ENCODE peak calls at places on chromosomes 12 and 14, in eight cellular contexts. T is kidney; P is activated CD8-positive, alpha-beta T cell treated with anti-CD3 and anti-CD28 coated beads for 36 hours; V is astrocyte; G is AG09319; S is cardiac fibroblast; K is mucosa of descending colon; R is GM10248. E is an unnamed sample.
A peak's percentile ranks its signal among the peaks of the same experiment; 100 is the strongest.

GRCh38 chr12:31589582-31589895 is 1.4 kb downstream of the DENND5B start:
- DNase-seq in T (no peak), P (peak; percentile 69), V (no peak), G (no peak), S (no peak), K (no peak), R (no peak), E (peak; percentile 63)

GRCh38 chr14:53655080-53655785 is 301.4 kb downstream of the BMP4 start:
- DNase-seq in T (no peak), P (no peak), V (no peak), G (no peak), S (no peak), K (no peak), R (peak; percentile 17), E (peak; percentile 19)

GRCh38 chr12:81468206-81468605 is 290.9 kb downstream of the PPFIA2 start:
- DNase-seq in T (no peak), P (no peak), V (peak; percentile 81), G (no peak), S (peak; percentile 36), K (no peak), R (no peak), E (no peak)

GRCh38 chr12:119592232-119592631 is 1.3 kb upstream of the TMEM233 start:
- DNase-seq in T (no peak), P (no peak), V (peak; percentile 18), G (no peak), S (no peak), K (no peak), R (no peak), E (no peak)

GRCh38 chr14:91170504-91171121 is 56.7 kb downstream of the DGLUCY start:
- DNase-seq in T (peak; percentile 73), P (no peak), V (peak; percentile 42), G (no peak), S (peak; percentile 28), K (no peak), R (no peak), E (no peak)

GRCh38 chr14:96051642-96052540 is 12.7 kb downstream of the C14orf132 start:
- DNase-seq in T (no peak), P (peak; percentile 12), V (no peak), G (no peak), S (no peak), K (no peak), R (peak; percentile 39), E (peak; percentile 37)

GRCh38 chr14:77790566-77791224 is 9.2 kb upstream of the ADCK1 start:
- DNase-seq in T (no peak), P (no peak), V (no peak), G (no peak), S (no peak), K (no peak), R (no peak), E (no peak)

GRCh38 chr12:119683816-119684215 is 15.9 kb downstream of the PRKAB1 start:
- DNase-seq in T (no peak), P (no peak), V (no peak), G (no peak), S (no peak), K (no peak), R (no peak), E (no peak)

GRCh38 chr12:28550757-28551381 is 360.6 kb downstream of the CCDC91 start:
- DNase-seq in T (no peak), P (no peak), V (peak; percentile 81), G (peak; percentile 47), S (peak; percentile 48), K (no peak), R (no peak), E (no peak)

GRCh38 chr12:130438243-130438620 is 100.5 kb downstream of the PIWIL1 start:
- DNase-seq in T (peak; percentile 36), P (no peak), V (no peak), G (no peak), S (no peak), K (no peak), R (no peak), E (no peak)

GRCh38 chr12:71662861-71663560 is 637 bp downstream of the ZFC3H1 start:
- DNase-seq in T (peak; percentile 88), P (peak; percentile 86), V (peak; percentile 63), G (peak; percentile 18), S (peak; percentile 61), K (peak; percentile 79), R (peak; percentile 46), E (peak; percentile 40)

GRCh38 chr12:29796823-29797263 is 13.1 kb upstream of the TMTC1 start:
- DNase-seq in T (no peak), P (no peak), V (peak; percentile 91), G (peak; percentile 82), S (peak; percentile 91), K (peak; percentile 10), R (no peak), E (no peak)

GRCh38 chr12:6262635-6263034 is 47.8 kb upstream of the PLEKHG6 start:
- DNase-seq in T (peak; percentile 10), P (no peak), V (no peak), G (no peak), S (no peak), K (no peak), R (no peak), E (no peak)

GRCh38 chr12:115037830-115038229 is 353.9 kb upstream of the TBX3 start:
- DNase-seq in T (no peak), P (no peak), V (no peak), G (no peak), S (peak; percentile 41), K (no peak), R (no peak), E (no peak)

GRCh38 chr12:82326905-82327503 is 31.2 kb downstream of the CCDC59 start:
- DNase-seq in T (no peak), P (no peak), V (peak; percentile 10), G (peak; percentile 1), S (peak; percentile 51), K (no peak), R (peak; percentile 3), E (peak; percentile 6)

GRCh38 chr14:75907722-75908330 is 74.0 kb downstream of the TGFB3 start:
- DNase-seq in T (no peak), P (no peak), V (no peak), G (no peak), S (no peak), K (no peak), R (no peak), E (no peak)

GRCh38 chr14:65345264-65345663 is 67.3 kb upstream of the FUT8 start:
- DNase-seq in T (no peak), P (no peak), V (no peak), G (no peak), S (no peak), K (no peak), R (no peak), E (no peak)

GRCh38 chr12:3261782-3262359 is 184.7 kb downstream of the TSPAN9 start:
- DNase-seq in T (no peak), P (no peak), V (no peak), G (no peak), S (peak; percentile 63), K (no peak), R (no peak), E (no peak)
- TF ChIP-seq CTCF in T (no peak), P (no peak), V (no peak), G (no peak), S (peak; percentile 29), K (no peak), R (no peak), E (no peak)

DNA sequence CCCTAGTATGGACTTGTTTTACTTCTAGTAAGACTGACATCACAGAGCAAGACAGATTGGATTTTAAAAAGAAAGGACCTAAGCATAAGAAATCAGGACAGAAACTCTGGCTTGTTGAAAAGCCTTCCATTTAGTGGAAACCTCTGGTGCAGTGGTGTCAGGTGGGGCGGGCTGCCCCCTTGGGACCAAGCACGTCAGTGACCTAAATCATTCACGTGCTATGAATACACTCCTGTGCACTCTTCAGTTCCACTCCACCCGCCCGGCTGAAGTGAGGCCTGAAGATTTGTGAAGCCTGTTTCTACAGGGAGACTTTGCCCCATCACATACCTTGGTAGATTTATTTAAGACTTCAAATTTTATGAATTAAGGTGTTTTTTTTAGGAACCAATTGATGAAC is 58.2 kb upstream of the STRN3 start:
- DNase-seq in T (no peak), P (no peak), V (no peak), G (no peak), S (no peak), K (no peak), R (peak; percentile 47), E (peak; percentile 50)
- TF ChIP-seq CTCF in T (no peak), P (no peak), V (no peak), G (no peak), S (no peak), K (no peak), R (no peak), E (peak; percentile 10)

DNA sequence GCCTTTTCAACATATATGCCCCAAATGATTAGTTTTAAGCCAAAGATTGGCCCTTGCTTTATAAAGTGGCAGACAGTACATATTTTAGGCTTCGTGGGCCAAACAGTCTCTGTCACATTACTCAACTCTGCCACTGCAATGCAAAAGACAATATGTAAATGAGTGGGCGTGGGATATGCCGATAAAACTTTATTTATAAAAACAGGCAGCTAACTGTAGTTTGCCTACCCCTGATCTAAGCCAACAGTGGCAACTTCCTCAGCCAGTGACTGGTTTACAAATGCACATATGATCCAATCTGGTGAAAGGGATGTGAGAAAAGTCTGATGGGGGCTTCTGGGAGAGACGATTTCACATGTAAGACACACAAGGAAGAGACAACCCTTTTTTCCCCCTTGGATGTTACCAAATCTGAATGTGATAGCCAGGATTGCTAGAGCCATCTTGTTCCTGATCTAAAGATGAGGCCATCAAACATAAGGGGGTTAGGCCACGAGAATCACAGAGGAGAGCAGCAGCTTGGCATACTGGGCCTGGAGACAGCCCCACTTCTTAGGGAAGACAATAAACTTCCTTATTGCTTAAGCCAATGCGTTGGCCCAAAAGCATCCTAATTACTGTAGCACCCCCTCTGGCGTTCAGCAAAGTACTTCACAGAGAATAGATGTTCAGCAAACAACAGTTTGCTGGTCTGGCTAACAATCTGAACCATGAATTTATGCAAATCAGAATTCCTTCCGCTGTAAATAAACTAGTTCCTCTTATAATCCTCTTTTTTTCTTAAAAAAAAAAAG is 75.2 kb upstream of the TMCC3 start:
- DNase-seq in T (no peak), P (no peak), V (peak; percentile 20), G (no peak), S (peak; percentile 78), K (peak; percentile 58), R (no peak), E (peak; percentile 24)
- TF ChIP-seq CTCF in T (peak; percentile 12), P (no peak), V (peak; percentile 41), G (peak; percentile 30), S (peak; percentile 39), K (no peak), R (peak; percentile 36), E (peak; percentile 62)

GRCh38 chr12:125184213-125184952 is 119.1 kb downstream of the AACS start:
- DNase-seq in T (no peak), P (no peak), V (no peak), G (no peak), S (no peak), K (no peak), R (no peak), E (no peak)

GRCh38 chr12:125187148-125187733 is 122.0 kb downstream of the AACS start:
- DNase-seq in T (peak; percentile 71), P (no peak), V (no peak), G (no peak), S (no peak), K (no peak), R (no peak), E (no peak)

GRCh38 chr12:125185311-125185739 is 120.1 kb downstream of the AACS start:
- DNase-seq in T (no peak), P (no peak), V (no peak), G (no peak), S (no peak), K (no peak), R (no peak), E (no peak)

GRCh38 chr12:125186471-125187147 is 121.4 kb downstream of the AACS start:
- DNase-seq in T (no peak), P (no peak), V (peak; percentile 18), G (no peak), S (no peak), K (no peak), R (no peak), E (peak; percentile 51)

GRCh38 chr12:125185740-125186470 is 120.7 kb downstream of the AACS start:
- DNase-seq in T (peak; percentile 91), P (peak; percentile 52), V (peak; percentile 55), G (peak; percentile 39), S (peak; percentile 78), K (peak; percentile 77), R (peak; percentile 65), E (peak; percentile 80)
- TF ChIP-seq CTCF in T (peak; percentile 42), P (no peak), V (no peak), G (peak; percentile 17), S (no peak), K (peak; percentile 41), R (peak; percentile 21), E (peak; percentile 20)

E was measured in GM13977.